ENCODE peak calls at places on chromosome 3, in ten cellular contexts. A is NT2/D1, J is mammary epithelial cell, H is A673, M is spleen, C is hepatocyte, E is tibial nerve, B is HCT116, R is ovary, U is iPS DF 6.9. N is an unnamed sample. For H3K4me1, the result is how much of the 10 kb centered on the place peaks cover.

GRCh38 chr3:48564022-48564421 is 441 bp upstream of the UCN2 start:
- DNase-seq in R (no peak), C (no peak), M (no peak), U (no peak), H (no peak), E (peak), A (no peak), J (peak), B (peak), N (no peak)

GRCh38 chr3:8813411-8813810 is 44.0 kb upstream of the OXTR start:
- DNase-seq in A (no peak), J (no peak), R (no peak), H (no peak), E (no peak), C (no peak), U (no peak), B (no peak), M (no peak), N (no peak)

GRCh38 chr3:87625911-87626310 is 349.5 kb upstream of the POU1F1 start:
- DNase-seq in R (no peak), M (no peak), J (no peak), B (no peak), U (no peak), A (no peak), C (no peak), H (peak), E (no peak), N (no peak)

GRCh38 chr3:4956743-4957142 is 22.5 kb upstream of the BHLHE40 start:
- DNase-seq in A (no peak), J (no peak), B (no peak), H (no peak), M (no peak), U (no peak), E (no peak), R (no peak), C (no peak), N (no peak)

GRCh38 chr3:194075802-194076460 is 60.0 kb upstream of the HES1 start:
- DNase-seq in J (no peak), M (no peak), C (no peak), R (no peak), U (no peak), H (no peak), B (no peak), A (no peak), E (no peak), N (no peak)

GRCh38 chr3:102398196-102398595 is 36.6 kb upstream of the ZPLD1 start:
- DNase-seq in J (no peak), R (no peak), E (no peak), M (no peak), A (no peak), C (no peak), H (peak), U (no peak), B (no peak), N (no peak)

GRCh38 chr3:17905996-17906395 is 163.6 kb upstream of the TBC1D5 start:
- DNase-seq in R (no peak), H (no peak), M (no peak), U (no peak), C (no peak), J (no peak), A (no peak), B (no peak), E (no peak), N (no peak)

GRCh38 chr3:126621171-126621570 is 33.8 kb downstream of the TXNRD3 start:
- DNase-seq in A (no peak), C (no peak), J (peak), E (no peak), U (no peak), B (no peak), M (no peak), R (no peak), H (peak), N (no peak)

GRCh38 chr3:194259982-194260856 is 90.9 kb downstream of the CPN2 start:
- DNase-seq in E (no peak), J (no peak), B (no peak), H (peak), U (no peak), M (no peak), C (no peak), R (no peak), A (no peak), N (no peak)

GRCh38 chr3:175266478-175266877 is 407.3 kb downstream of the NAALADL2 start:
- DNase-seq in R (no peak), M (no peak), J (peak), U (no peak), E (no peak), C (no peak), A (no peak), B (no peak), H (peak), N (no peak)

GRCh38 chr3:159059395-159059794 is 257.5 kb downstream of the MFSD1 start:
- DNase-seq in B (no peak), U (no peak), E (no peak), A (no peak), J (no peak), C (no peak), M (no peak), H (no peak), R (no peak), N (no peak)

GRCh38 chr3:140292684-140293083 is 357.7 kb downstream of the CLSTN2 start:
- DNase-seq in E (peak), J (peak), B (no peak), A (no peak), U (no peak), M (no peak), R (peak), H (no peak), C (peak), N (no peak)
- H3K4me1 ChIP-seq in E (under half), J (half or more), B (under half), A (under half), U (under half), M (under half), R (under half), H (under half), C (under half), N (under half)

GRCh38 chr3:197793246-197793645 is 2.2 kb downstream of the LRCH3 start:
- DNase-seq in A (no peak), E (no peak), H (peak), U (no peak), C (no peak), R (no peak), J (peak), M (no peak), B (no peak), N (peak)

GRCh38 chr3:197798863-197799262 is 7.8 kb downstream of the LRCH3 start:
- DNase-seq in J (no peak), H (no peak), A (no peak), B (no peak), R (no peak), M (no peak), U (no peak), E (no peak), C (no peak), N (no peak)

GRCh38 chr3:197795200-197795599 is 4.1 kb downstream of the LRCH3 start:
- DNase-seq in A (no peak), R (no peak), U (no peak), C (no peak), H (no peak), B (no peak), E (no peak), J (peak), M (no peak), N (peak)

GRCh38 chr3:197794115-197794514 is 3.1 kb downstream of the LRCH3 start:
- DNase-seq in B (no peak), R (no peak), E (no peak), U (no peak), H (no peak), A (no peak), M (no peak), J (no peak), C (no peak), N (no peak)

DNA sequence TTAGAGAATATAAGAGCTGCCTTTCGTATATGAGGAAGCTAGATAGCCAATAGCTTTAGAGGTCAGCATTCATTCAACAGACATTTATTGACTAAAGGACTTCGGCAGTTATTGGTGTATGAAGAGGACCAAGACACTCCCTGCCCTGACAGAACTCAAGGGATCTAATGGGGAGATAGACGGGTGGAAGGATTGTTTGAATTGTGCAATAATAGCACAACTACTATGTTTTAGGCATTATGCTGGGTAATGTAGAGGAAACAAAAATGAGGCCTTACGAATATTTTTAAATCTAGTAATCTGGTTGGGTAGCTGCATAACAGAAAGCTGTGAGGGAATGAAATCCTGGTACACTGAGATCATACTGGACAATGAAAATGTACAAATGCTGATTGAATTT is 5.0 kb downstream of the LRCH3 start:
- DNase-seq in A (no peak), C (no peak), E (no peak), H (no peak), U (no peak), R (no peak), B (no peak), M (no peak), J (no peak), N (no peak)
- H3K4me1 ChIP-seq in A (under half), C (under half), E (under half), H (under half), U (under half), R (under half), B (under half), M (half or more), J (under half), N (under half)

GRCh38 chr3:27671101-27671500 is 51.0 kb downstream of the EOMES start:
- DNase-seq in R (no peak), A (no peak), M (no peak), J (no peak), E (no peak), H (no peak), B (no peak), U (no peak), C (no peak), N (no peak)

GRCh38 chr3:27677554-27677953 is 44.6 kb downstream of the EOMES start:
- DNase-seq in M (no peak), B (peak), C (peak), A (no peak), H (no peak), U (no peak), J (peak), E (peak), R (peak), N (peak)

GRCh38 chr3:27678234-27678633 is 43.9 kb downstream of the EOMES start:
- DNase-seq in U (no peak), R (no peak), C (no peak), A (no peak), H (no peak), E (no peak), B (no peak), M (no peak), J (no peak), N (no peak)

GRCh38 chr3:27673701-27674100 is 48.4 kb downstream of the EOMES start:
- DNase-seq in B (no peak), J (no peak), H (no peak), C (no peak), M (no peak), A (no peak), R (no peak), E (no peak), U (no peak), N (no peak)

GRCh38 chr3:27675287-27675686 is 46.8 kb downstream of the EOMES start:
- DNase-seq in M (no peak), H (peak), C (no peak), E (peak), U (no peak), R (no peak), A (no peak), J (peak), B (no peak), N (peak)
- H3K4me1 ChIP-seq in M (under half), H (under half), C (under half), E (under half), U (under half), R (under half), A (under half), J (under half), B (under half), N (under half)

GRCh38 chr3:100558233-100558632 is 51.2 kb upstream of the ADGRG7 start:
- DNase-seq in U (no peak), B (no peak), M (no peak), J (no peak), C (no peak), A (no peak), E (no peak), R (no peak), H (no peak), N (no peak)
- H3K4me1 ChIP-seq in U (under half), B (under half), M (under half), J (under half), C (under half), A (under half), E (under half), R (under half), H (under half), N (under half)

DNA sequence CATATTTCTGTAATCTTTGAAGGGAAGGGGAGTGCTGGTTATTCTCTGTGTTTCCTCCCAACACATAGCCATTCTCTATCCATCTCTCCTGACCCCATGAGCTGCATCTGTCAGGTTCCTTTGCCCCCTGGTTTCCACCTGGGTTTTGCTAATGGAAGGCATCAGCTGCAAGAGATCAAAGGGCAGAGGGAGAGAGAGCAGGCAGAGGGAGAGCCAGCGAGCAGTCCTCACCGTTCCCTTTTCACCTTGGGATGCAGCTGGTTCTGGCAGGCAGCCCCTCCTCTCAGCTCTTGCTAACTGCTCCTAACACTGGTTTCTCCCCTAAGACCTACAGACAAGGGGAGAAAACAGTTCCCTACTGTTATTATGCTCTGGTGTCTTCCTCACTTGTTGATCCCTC is 138.9 kb downstream of the ARPP21 start:
- DNase-seq in U (no peak), J (no peak), B (no peak), M (no peak), C (peak), H (no peak), R (no peak), A (no peak), E (no peak), N (no peak)
- H3K4me1 ChIP-seq in U (under half), J (under half), B (under half), M (under half), C (under half), H (under half), R (under half), A (under half), E (under half), N (under half)